ENCODE peak calls at places on chromosomes 16 and 17, in six cellular contexts. H is CD8-positive, alpha-beta T cell; D is lung; Y is K562; P is AG04450; V is BE2C. O is an unnamed sample.

GRCh38 chr16:89602273-89602951 is 11.0 kb upstream of the DPEP1 start:
- DNase-seq in D (no peak), H (no peak), P (peak; percentile 72), Y (peak; percentile 47), V (peak; percentile 78), O (no peak)

GRCh38 chr16:88558457-88559442 is 11.5 kb upstream of the ZC3H18 start:
- DNase-seq in V (peak; percentile 80), P (peak; percentile 38), H (no peak), D (peak; percentile 59), Y (peak; percentile 78), O (no peak)

GRCh38 chr16:24609740-24610420 is 70.5 kb downstream of the RBBP6 start:
- DNase-seq in Y (no peak), H (no peak), V (peak; percentile 44), P (no peak), D (peak; percentile 65), O (no peak)

GRCh38 chr17:236641-237405 is 55.4 kb upstream of the DOC2B start:
- DNase-seq in D (no peak), H (no peak), Y (no peak), V (no peak), P (no peak), O (peak; percentile 14)

GRCh38 chr16:72878301-72879269 is 169.3 kb downstream of the ZFHX3 start:
- DNase-seq in P (no peak), D (no peak), V (peak; percentile 60), H (no peak), Y (no peak), O (no peak)

GRCh38 chr16:48206594-48207242 is 37.4 kb upstream of the LONP2 start:
- DNase-seq in Y (no peak), P (no peak), V (no peak), H (no peak), D (no peak), O (no peak)

GRCh38 chr17:56824503-56824902 is 9.2 kb downstream of the C17orf67 start:
- DNase-seq in Y (no peak), H (no peak), P (no peak), V (no peak), D (no peak), O (no peak)

GRCh38 chr17:77602883-77603640 is 355.4 kb upstream of the TNRC6C start:
- DNase-seq in P (no peak), Y (no peak), H (no peak), V (no peak), D (no peak), O (no peak)

GRCh38 chr17:45060382-45060823 is 714 bp upstream of the NMT1 start:
- DNase-seq in Y (peak; percentile 27), V (no peak), H (no peak), D (no peak), P (no peak), O (no peak)

GRCh38 chr16:35687071-35687470 is 2227.7 kb downstream of the TP53TG3F start:
- DNase-seq in P (no peak), H (no peak), Y (no peak), D (no peak), V (no peak), O (no peak)
- TF ChIP-seq CTCF in P (no peak), H (no peak), Y (no peak), D (no peak), V (no peak), O (no peak)

GRCh38 chr16:86876499-86876898 is 298.1 kb downstream of the FOXL1 start:
- DNase-seq in H (no peak), Y (no peak), D (no peak), P (no peak), V (no peak), O (no peak)

GRCh38 chr16:86874141-86874540 is 295.8 kb downstream of the FOXL1 start:
- DNase-seq in D (no peak), V (peak; percentile 23), Y (peak; percentile 56), P (no peak), H (no peak), O (no peak)

GRCh38 chr16:86872126-86872525 is 293.8 kb downstream of the FOXL1 start:
- DNase-seq in H (no peak), P (no peak), D (no peak), Y (no peak), V (no peak), O (no peak)

GRCh38 chr16:86869288-86870022 is 291.1 kb downstream of the FOXL1 start:
- DNase-seq in V (no peak), D (no peak), P (no peak), Y (peak; percentile 67), H (no peak), O (no peak)

DNA sequence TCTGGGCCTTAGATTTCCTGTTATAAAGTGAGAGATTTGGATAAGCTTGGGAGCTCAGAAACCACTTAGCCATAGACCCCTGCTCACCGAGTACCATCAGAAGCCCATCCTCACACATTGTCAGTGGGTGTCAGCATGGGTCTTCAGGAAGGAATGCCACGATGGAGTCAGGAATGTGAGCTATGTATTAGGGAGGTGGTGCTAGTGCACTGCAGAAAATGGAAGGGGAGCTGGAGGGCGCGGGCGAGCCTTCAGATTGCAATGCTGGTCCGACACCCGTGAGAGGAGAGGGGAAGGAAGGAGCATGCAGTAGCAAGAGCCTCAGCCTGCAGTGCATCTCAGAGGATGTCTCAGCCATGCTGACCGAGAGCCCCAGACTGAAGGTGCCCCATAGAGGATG is 294.5 kb downstream of the FOXL1 start:
- DNase-seq in V (no peak), P (no peak), D (no peak), H (no peak), Y (no peak), O (no peak)
- TF ChIP-seq CTCF in V (no peak), P (no peak), D (no peak), H (no peak), Y (no peak), O (no peak)

GRCh38 chr16:70694517-70695218 is 8.8 kb upstream of the MTSS2 start:
- DNase-seq in V (peak; percentile 96), D (no peak), P (no peak), Y (no peak), H (no peak), O (no peak)

GRCh38 chr16:70694088-70694487 is 8.2 kb upstream of the MTSS2 start:
- DNase-seq in H (no peak), P (peak; percentile 55), Y (no peak), V (no peak), D (no peak), O (no peak)

GRCh38 chr16:70696952-70697600 is 11.2 kb upstream of the MTSS2 start:
- DNase-seq in H (no peak), V (no peak), Y (no peak), P (no peak), D (peak; percentile 64), O (no peak)

GRCh38 chr16:70696368-70696767 is 10.5 kb upstream of the MTSS2 start:
- DNase-seq in V (no peak), D (no peak), H (no peak), Y (no peak), P (no peak), O (no peak)

GRCh38 chr16:70695351-70696070 is 9.7 kb upstream of the MTSS2 start:
- DNase-seq in H (no peak), D (peak; percentile 62), P (no peak), V (peak; percentile 77), Y (peak; percentile 93), O (no peak)
- TF ChIP-seq CTCF in H (no peak), D (no peak), P (no peak), V (peak; percentile 14), Y (peak; percentile 26), O (no peak)

DNA sequence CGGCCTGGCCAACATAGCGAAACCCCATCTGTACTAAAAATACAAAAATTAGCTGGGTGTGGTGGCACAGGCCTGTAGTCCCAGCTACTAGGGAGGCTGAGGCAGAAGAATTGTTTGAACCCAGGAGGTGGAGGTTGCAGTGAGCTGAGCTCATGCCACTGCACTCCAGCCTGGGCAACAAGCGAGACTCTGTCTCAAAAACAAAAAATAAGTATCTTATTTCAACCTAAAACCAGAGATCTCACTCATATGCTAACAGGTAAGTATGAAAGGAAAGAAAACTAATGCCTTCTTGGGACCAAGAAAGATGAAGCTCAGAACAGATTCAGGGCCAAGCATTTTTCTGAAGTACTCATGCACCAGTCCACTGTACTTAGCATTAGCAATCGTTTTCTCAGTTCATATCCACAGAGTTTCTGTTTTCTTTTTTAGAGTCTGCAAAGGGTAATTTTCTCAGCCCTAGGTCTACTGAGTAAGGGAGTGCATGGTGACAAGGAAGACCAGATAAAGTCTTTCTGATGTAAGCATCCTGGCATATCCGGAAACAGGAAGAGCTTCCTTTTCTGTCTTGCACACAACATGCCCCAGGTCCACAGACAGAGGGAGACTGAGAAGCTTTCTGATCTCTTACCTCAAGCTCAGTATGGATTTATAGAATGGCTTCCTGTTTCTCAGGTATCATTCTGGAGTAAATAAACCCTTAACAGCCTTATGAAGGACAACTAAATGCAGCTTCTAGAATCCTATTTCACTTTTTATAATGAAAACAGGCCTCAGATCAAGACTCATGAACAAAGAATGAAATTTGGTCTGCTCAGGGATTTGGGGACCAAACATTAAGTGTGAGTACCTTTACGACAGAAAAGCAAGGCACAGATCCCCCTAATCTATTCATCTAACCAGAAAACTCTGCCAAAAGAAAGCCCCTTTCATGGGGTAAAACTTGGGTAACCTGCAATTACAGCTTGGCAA is 38.7 kb upstream of the FOXJ1 start:
- DNase-seq in V (no peak), P (no peak), Y (peak; percentile 69), H (no peak), D (no peak), O (no peak)
- TF ChIP-seq CTCF in V (no peak), P (no peak), Y (peak; percentile 19), H (peak; percentile 30), D (no peak), O (no peak)

GRCh38 chr16:82002831-82003230 is 8.4 kb downstream of the SDR42E1 start:
- DNase-seq in P (no peak), D (no peak), Y (no peak), V (no peak), H (no peak), O (no peak)

GRCh38 chr16:81997738-81998137 is 13.5 kb downstream of the SDR42E1 start:
- DNase-seq in Y (no peak), P (peak; percentile 11), D (no peak), V (no peak), H (no peak), O (no peak)

GRCh38 chr16:81994485-81994884 is 16.8 kb downstream of the SDR42E1 start:
- DNase-seq in D (no peak), H (no peak), V (no peak), P (no peak), Y (peak; percentile 42), O (no peak)

GRCh38 chr16:81995651-81996050 is 15.6 kb downstream of the SDR42E1 start:
- DNase-seq in Y (no peak), D (no peak), H (no peak), V (no peak), P (no peak), O (no peak)

GRCh38 chr16:81996664-81997529 is 14.4 kb downstream of the SDR42E1 start:
- DNase-seq in P (no peak), H (no peak), V (no peak), D (no peak), Y (peak; percentile 41), O (no peak)
- TF ChIP-seq CTCF in P (no peak), H (no peak), V (no peak), D (no peak), Y (peak; percentile 37), O (peak; percentile 20)

GRCh38 chr16:67666538-67667433 is at the start of the genes C16orf86 and ENKD1:
- DNase-seq in V (peak; percentile 93), Y (peak; percentile 94), D (peak; percentile 86), H (peak; percentile 57), P (no peak), O (peak; percentile 81)
- TF ChIP-seq CTCF in V (no peak), Y (no peak), D (no peak), H (no peak), P (no peak), O (no peak)

DNA sequence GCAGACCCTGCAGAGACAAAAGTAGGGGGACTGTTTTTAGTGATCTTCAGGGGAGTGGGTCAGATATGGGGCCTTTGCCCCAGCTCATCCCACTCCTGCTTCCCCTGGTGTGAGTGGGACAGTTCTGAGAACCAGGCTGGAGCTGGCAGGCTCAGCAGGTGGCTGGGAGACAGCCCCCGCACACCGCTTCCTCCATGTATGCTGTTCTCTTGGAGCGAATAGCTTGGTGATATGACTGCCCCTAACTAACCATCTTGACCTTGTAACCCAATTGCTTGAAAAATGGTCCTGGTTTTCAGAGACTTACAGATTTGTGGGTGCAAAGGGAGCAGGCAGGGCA is 61.5 kb downstream of the PRMT7 start:
- DNase-seq in P (no peak), H (no peak), D (no peak), V (no peak), Y (no peak), O (no peak)
- TF ChIP-seq CTCF in P (no peak), H (no peak), D (no peak), V (no peak), Y (no peak), O (no peak)

O was measured in CD14-positive monocyte.